ENCODE peak calls at places on chromosomes 5 and 9, in nine cellular contexts. Z is heart left ventricle, T is endothelial cell of umbilical vein, X is suprapubic skin, B is tibial nerve, J is IMR-90, I is ovary, A is testis, R is transverse colon. D is an unnamed sample. For H3K27me3, the result is how much of the 10 kb centered on the place peaks cover.

GRCh38 chr5:68239485-68239884 is 23.9 kb downstream of the PIK3R1 start:
- DNase-seq in Z (peak), T (peak), X (peak), B (peak), J (peak), I (peak), A (peak), R (peak), D (peak)

GRCh38 chr5:172901012-172901780 is 58.0 kb upstream of the RPL26L1 start:
- DNase-seq in Z (peak), T (peak), X (no peak), B (no peak), J (peak), I (peak), A (peak), R (peak), D (peak)

GRCh38 chr5:179806250-179807045 is at the start of gene MGAT4B:
- DNase-seq in Z (peak), T (peak), X (peak), B (peak), J (peak), I (peak), A (peak), R (peak), D (peak)

GRCh38 chr5:76855961-76856360 is 6.1 kb downstream of the S100Z start:
- DNase-seq in Z (no peak), T (peak), X (no peak), B (no peak), J (no peak), I (no peak), A (no peak), R (no peak), D (no peak)

GRCh38 chr5:171953860-171954701 is 52.4 kb downstream of the FBXW11 start:
- DNase-seq in Z (no peak), T (peak), X (no peak), B (no peak), J (peak), I (no peak), A (peak), R (no peak), D (peak)

GRCh38 chr5:163696270-163696887 is 191.0 kb downstream of the MAT2B start:
- DNase-seq in Z (peak), T (peak), X (no peak), B (no peak), J (peak), I (no peak), A (peak), R (peak), D (peak)

GRCh38 chr5:13985736-13986418 is 41.4 kb upstream of the DNAH5 start:
- DNase-seq in Z (no peak), T (peak), X (no peak), B (no peak), J (peak), I (no peak), A (no peak), R (no peak), D (peak)

GRCh38 chr5:50709471-50709870 is 43.0 kb downstream of the PARP8 start:
- DNase-seq in Z (no peak), T (no peak), X (no peak), B (no peak), J (peak), I (no peak), A (no peak), R (no peak), D (no peak)

GRCh38 chr9:37036237-37037136 is 2.4 kb upstream of the PAX5 start:
- DNase-seq in Z (no peak), T (peak), X (no peak), B (no peak), J (peak), I (peak), A (peak), R (peak), D (peak)

GRCh38 chr5:127958421-127959011 is 125.0 kb upstream of the SLC12A2 start:
- DNase-seq in Z (no peak), T (peak), X (no peak), B (no peak), J (no peak), I (no peak), A (no peak), R (peak), D (no peak)

GRCh38 chr5:97131139-97131710 is 11.2 kb downstream of the LIX1 start:
- DNase-seq in Z (no peak), T (no peak), X (no peak), B (no peak), J (peak), I (no peak), A (no peak), R (no peak), D (no peak)

GRCh38 chr5:152688561-152689274 is 283.6 kb upstream of the NMUR2 start:
- DNase-seq in Z (no peak), T (no peak), X (no peak), B (no peak), J (peak), I (no peak), A (no peak), R (no peak), D (peak)

GRCh38 chr9:77177894-77178794 is 810 bp downstream of the VPS13A start:
- DNase-seq in Z (peak), T (peak), X (no peak), B (no peak), J (peak), I (peak), A (peak), R (peak), D (peak)

GRCh38 chr5:83899351-83899970 is 178.8 kb upstream of the HAPLN1 start:
- DNase-seq in Z (no peak), T (no peak), X (no peak), B (no peak), J (peak), I (no peak), A (no peak), R (no peak), D (no peak)

GRCh38 chr5:109601736-109602135 is 88.0 kb upstream of the MAN2A1 start:
- DNase-seq in Z (no peak), T (no peak), X (no peak), B (no peak), J (no peak), I (no peak), A (no peak), R (no peak), D (no peak)

GRCh38 chr5:174239718-174240117 is 194.2 kb downstream of the NSG2 start:
- DNase-seq in Z (no peak), T (no peak), X (no peak), B (no peak), J (no peak), I (no peak), A (no peak), R (no peak), D (no peak)

GRCh38 chr9:35079426-35080341 is at the start of gene FANCG:
- DNase-seq in Z (peak), T (peak), X (peak), B (peak), J (peak), I (peak), A (peak), R (peak), D (peak)

GRCh38 chr5:38463634-38464521 is 92.6 kb downstream of the LIFR start:
- DNase-seq in Z (no peak), T (peak), X (no peak), B (no peak), J (peak), I (peak), A (peak), R (no peak), D (no peak)

GRCh38 chr5:167916261-167916660 is 375.2 kb upstream of the WWC1 start:
- DNase-seq in Z (no peak), T (no peak), X (no peak), B (no peak), J (no peak), I (no peak), A (no peak), R (no peak), D (no peak)
- TF ChIP-seq POLR2A in Z (no peak), T (no peak), X (no peak), B (no peak), J (no peak), I (no peak), A (no peak), R (no peak), D (no peak)

DNA sequence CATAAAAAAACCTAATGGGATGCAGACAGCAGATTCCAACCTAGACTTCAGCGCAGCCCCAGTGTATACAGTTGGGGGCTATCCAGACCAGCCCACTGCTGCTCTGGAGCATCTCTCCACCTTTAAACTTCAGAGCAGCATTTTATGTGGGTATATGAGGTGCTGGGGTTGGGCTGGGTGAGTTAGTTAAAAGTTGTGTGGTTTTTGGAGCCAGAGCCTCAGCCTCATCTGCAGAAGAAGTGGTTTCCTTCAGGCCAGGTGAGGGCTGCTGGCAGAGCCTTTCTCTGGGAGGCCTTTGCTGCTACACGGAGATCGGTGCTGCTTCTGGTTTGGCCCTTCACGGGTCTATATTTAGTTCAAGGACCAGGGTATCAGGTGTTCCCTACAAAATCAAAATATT is 228.3 kb downstream of the PDZD2 start:
- DNase-seq in Z (no peak), T (no peak), X (no peak), B (no peak), J (no peak), I (no peak), A (no peak), R (no peak), D (no peak)
- H3K27me3 ChIP-seq in Z (under half), T (under half), X (under half), B (under half), J (under half), I (under half), A (under half), R (under half), D (under half)

DNA sequence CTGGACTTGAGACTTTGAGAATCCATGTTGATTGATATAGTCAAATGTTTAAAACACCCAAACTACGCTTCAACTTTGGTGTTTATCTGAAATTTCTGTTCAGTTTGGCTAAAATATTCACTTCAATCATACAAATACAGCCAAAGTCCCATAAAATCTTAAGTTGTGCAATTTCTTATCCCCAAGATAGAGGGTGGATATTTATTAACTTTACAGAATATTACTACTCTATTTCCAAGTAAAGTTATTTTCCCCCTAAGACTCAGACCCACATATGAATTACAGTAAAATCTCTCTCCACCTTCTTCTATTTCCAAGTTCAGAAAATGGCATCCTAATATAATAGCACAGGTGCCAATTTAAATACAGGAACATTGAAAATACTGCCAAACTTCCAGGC is 290.4 kb downstream of the EBF1 start:
- DNase-seq in Z (no peak), T (no peak), X (no peak), B (no peak), J (no peak), I (no peak), A (no peak), R (no peak), D (no peak)
- H3K27ac ChIP-seq in Z (no peak), T (no peak), X (no peak), B (no peak), J (no peak), I (no peak), A (no peak), R (no peak), D (no peak)

GRCh38 chr9:101359679-101360078 is 25.1 kb downstream of the BAAT start:
- DNase-seq in Z (no peak), T (no peak), X (no peak), B (no peak), J (no peak), I (no peak), A (no peak), R (no peak), D (no peak)

GRCh38 chr9:101366038-101366756 is 18.6 kb downstream of the BAAT start:
- DNase-seq in Z (no peak), T (no peak), X (no peak), B (no peak), J (no peak), I (no peak), A (no peak), R (no peak), D (no peak)

GRCh38 chr9:101367323-101367722 is 17.5 kb downstream of the BAAT start:
- DNase-seq in Z (no peak), T (no peak), X (no peak), B (no peak), J (no peak), I (no peak), A (no peak), R (no peak), D (no peak)

GRCh38 chr9:101365181-101365580 is 19.6 kb downstream of the BAAT start:
- DNase-seq in Z (no peak), T (no peak), X (no peak), B (no peak), J (peak), I (no peak), A (no peak), R (no peak), D (no peak)

GRCh38 chr9:101362450-101362849 is 22.4 kb downstream of the BAAT start:
- DNase-seq in Z (no peak), T (no peak), X (no peak), B (no peak), J (no peak), I (no peak), A (no peak), R (no peak), D (no peak)
- TF ChIP-seq POLR2A in Z (no peak), T (no peak), X (no peak), B (no peak), J (no peak), I (no peak), A (no peak), R (no peak), D (no peak)

GRCh38 chr5:111749303-111750026 is 7.5 kb downstream of the NREP start:
- DNase-seq in Z (no peak), T (no peak), X (no peak), B (no peak), J (peak), I (no peak), A (no peak), R (no peak), D (no peak)

GRCh38 chr5:111745075-111745474 is 11.9 kb downstream of the NREP start:
- DNase-seq in Z (no peak), T (no peak), X (no peak), B (no peak), J (no peak), I (no peak), A (no peak), R (no peak), D (no peak)

GRCh38 chr5:111747336-111747735 is 9.7 kb downstream of the NREP start:
- DNase-seq in Z (no peak), T (peak), X (no peak), B (no peak), J (peak), I (no peak), A (no peak), R (no peak), D (no peak)

GRCh38 chr5:111746791-111747190 is 10.2 kb downstream of the NREP start:
- DNase-seq in Z (no peak), T (no peak), X (no peak), B (no peak), J (no peak), I (no peak), A (no peak), R (no peak), D (no peak)

GRCh38 chr5:111748304-111748763 is 8.7 kb downstream of the NREP start:
- DNase-seq in Z (no peak), T (peak), X (no peak), B (no peak), J (peak), I (no peak), A (no peak), R (no peak), D (no peak)
- H3K27me3 ChIP-seq in Z (under half), T (under half), X (under half), B (under half), J (under half), I (under half), A (under half), R (under half), D (under half)

DNA sequence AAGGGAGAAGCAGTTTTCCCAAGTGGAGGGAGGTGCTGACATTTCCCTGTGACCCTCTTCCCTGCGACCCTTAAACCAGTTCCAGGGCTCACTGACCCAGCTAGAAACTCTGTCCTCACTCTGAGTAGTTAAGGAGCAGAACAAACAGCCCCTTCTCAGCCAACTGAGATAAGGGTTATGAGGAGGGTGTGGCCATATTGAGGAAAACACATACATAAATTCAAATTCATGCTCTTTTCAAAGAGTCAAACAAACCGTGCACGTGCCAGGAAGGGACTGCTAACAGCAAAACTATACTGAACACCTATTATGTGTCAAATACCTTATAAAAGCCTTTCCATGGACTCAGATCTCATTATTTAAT is 4.9 kb upstream of the AKNA start:
- DNase-seq in Z (no peak), T (no peak), X (no peak), B (no peak), J (no peak), I (peak), A (peak), R (peak), D (peak)
- H3K27ac ChIP-seq in Z (no peak), T (no peak), X (peak), B (peak), J (no peak), I (no peak), A (no peak), R (peak), D (peak)

GRCh38 chr9:120971938-120972337 is 45.3 kb upstream of the TRAF1 start:
- DNase-seq in Z (no peak), T (no peak), X (no peak), B (no peak), J (no peak), I (no peak), A (no peak), R (no peak), D (no peak)
- TF ChIP-seq POLR2A in Z (no peak), T (no peak), X (no peak), B (no peak), J (no peak), I (no peak), A (no peak), R (no peak), D (no peak)

GRCh38 chr5:1108008-1108864 is 3.6 kb downstream of the SLC12A7 start:
- DNase-seq in Z (no peak), T (no peak), X (no peak), B (no peak), J (no peak), I (no peak), A (no peak), R (no peak), D (no peak)
- H3K27me3 ChIP-seq in Z (under half), T (under half), X (under half), B (under half), J (under half), I (under half), A (under half), R (under half), D (under half)

GRCh38 chr9:14106699-14107098 is 207.2 kb downstream of the NFIB start:
- DNase-seq in Z (no peak), T (no peak), X (no peak), B (no peak), J (no peak), I (no peak), A (no peak), R (no peak), D (no peak)
- H3K27ac ChIP-seq in Z (no peak), T (no peak), X (no peak), B (no peak), J (no peak), I (no peak), A (no peak), R (no peak), D (no peak)